ENCODE peak calls at places on chromosome 15, in eight cellular contexts. One of them, this sample, is unnamed.

GRCh38 chr15:37034835-37035234 is 65.5 kb downstream of the MEIS2 start:
- DNase-seq in NCI-H146: no peak
- DNase-seq in astrocyte: no peak
- DNase-seq in HEK293T: no peak
- DNase-seq in AG08396: no peak
- DNase-seq in stimulated activated naive B cell treated with anti-CD40 and anti-IgM and Interleukin-4, amounts not matched to agents 10 μg/mL and 1 μg/mL and 100 μg/mL, for 72 hours: no peak
- DNase-seq in stimulated activated CD8-positive, alpha-beta memory T cell treated with anti-CD3 and anti-CD28 coated beads, Interleukin-7, amount 100 ng/mL, for 1 hour: no peak
- DNase-seq in kidney glomerular epithelial cell: no peak
- DNase-seq in this sample: no peak

GRCh38 chr15:72155021-72155621 is 36.9 kb downstream of the SENP8 start:
- DNase-seq in NCI-H146: peak; percentile 30
- DNase-seq in astrocyte: peak; percentile 13
- DNase-seq in HEK293T: no peak
- DNase-seq in AG08396: no peak
- DNase-seq in stimulated activated naive B cell treated with anti-CD40 and anti-IgM and Interleukin-4, amounts not matched to agents 10 μg/mL and 1 μg/mL and 100 μg/mL, for 72 hours: no peak
- DNase-seq in stimulated activated CD8-positive, alpha-beta memory T cell treated with anti-CD3 and anti-CD28 coated beads, Interleukin-7, amount 100 ng/mL, for 1 hour: no peak
- DNase-seq in kidney glomerular epithelial cell: peak; percentile 88
- DNase-seq in this sample: peak; percentile 36

GRCh38 chr15:34335176-34335575 is 2.4 kb downstream of the SLC12A6 start:
- DNase-seq in NCI-H146: no peak
- DNase-seq in astrocyte: no peak
- DNase-seq in HEK293T: no peak
- DNase-seq in AG08396: no peak
- DNase-seq in stimulated activated naive B cell treated with anti-CD40 and anti-IgM and Interleukin-4, amounts not matched to agents 10 μg/mL and 1 μg/mL and 100 μg/mL, for 72 hours: no peak
- DNase-seq in stimulated activated CD8-positive, alpha-beta memory T cell treated with anti-CD3 and anti-CD28 coated beads, Interleukin-7, amount 100 ng/mL, for 1 hour: no peak
- DNase-seq in kidney glomerular epithelial cell: no peak
- DNase-seq in this sample: no peak

GRCh38 chr15:99727733-99728132 is 5.5 kb downstream of the LYSMD4 start:
- DNase-seq in NCI-H146: no peak
- DNase-seq in astrocyte: no peak
- DNase-seq in HEK293T: no peak
- DNase-seq in AG08396: no peak
- DNase-seq in stimulated activated naive B cell treated with anti-CD40 and anti-IgM and Interleukin-4, amounts not matched to agents 10 μg/mL and 1 μg/mL and 100 μg/mL, for 72 hours: no peak
- DNase-seq in stimulated activated CD8-positive, alpha-beta memory T cell treated with anti-CD3 and anti-CD28 coated beads, Interleukin-7, amount 100 ng/mL, for 1 hour: no peak
- DNase-seq in kidney glomerular epithelial cell: no peak
- DNase-seq in this sample: no peak

GRCh38 chr15:40062816-40063562 is 24.0 kb upstream of the SRP14 start:
- DNase-seq in NCI-H146: no peak
- DNase-seq in astrocyte: no peak
- DNase-seq in HEK293T: no peak
- DNase-seq in AG08396: no peak
- DNase-seq in stimulated activated naive B cell treated with anti-CD40 and anti-IgM and Interleukin-4, amounts not matched to agents 10 μg/mL and 1 μg/mL and 100 μg/mL, for 72 hours: no peak
- DNase-seq in stimulated activated CD8-positive, alpha-beta memory T cell treated with anti-CD3 and anti-CD28 coated beads, Interleukin-7, amount 100 ng/mL, for 1 hour: no peak
- DNase-seq in kidney glomerular epithelial cell: no peak
- DNase-seq in this sample: no peak

GRCh38 chr15:79128556-79128955 is 38.0 kb upstream of the RASGRF1 start:
- DNase-seq in NCI-H146: no peak
- DNase-seq in astrocyte: no peak
- DNase-seq in HEK293T: no peak
- DNase-seq in AG08396: no peak
- DNase-seq in stimulated activated naive B cell treated with anti-CD40 and anti-IgM and Interleukin-4, amounts not matched to agents 10 μg/mL and 1 μg/mL and 100 μg/mL, for 72 hours: no peak
- DNase-seq in stimulated activated CD8-positive, alpha-beta memory T cell treated with anti-CD3 and anti-CD28 coated beads, Interleukin-7, amount 100 ng/mL, for 1 hour: no peak
- DNase-seq in kidney glomerular epithelial cell: no peak
- DNase-seq in this sample: no peak

GRCh38 chr15:89401636-89402252 is 67.1 kb upstream of the POLG start:
- DNase-seq in NCI-H146: no peak
- DNase-seq in astrocyte: peak; percentile 41
- DNase-seq in HEK293T: no peak
- DNase-seq in AG08396: peak; percentile 83
- DNase-seq in stimulated activated naive B cell treated with anti-CD40 and anti-IgM and Interleukin-4, amounts not matched to agents 10 μg/mL and 1 μg/mL and 100 μg/mL, for 72 hours: no peak
- DNase-seq in stimulated activated CD8-positive, alpha-beta memory T cell treated with anti-CD3 and anti-CD28 coated beads, Interleukin-7, amount 100 ng/mL, for 1 hour: no peak
- DNase-seq in kidney glomerular epithelial cell: no peak
- DNase-seq in this sample: peak; percentile 45

GRCh38 chr15:91871138-91871537 is 17.6 kb downstream of the SLCO3A1 start:
- DNase-seq in NCI-H146: no peak
- DNase-seq in astrocyte: no peak
- DNase-seq in HEK293T: no peak
- DNase-seq in AG08396: no peak
- DNase-seq in stimulated activated naive B cell treated with anti-CD40 and anti-IgM and Interleukin-4, amounts not matched to agents 10 μg/mL and 1 μg/mL and 100 μg/mL, for 72 hours: no peak
- DNase-seq in stimulated activated CD8-positive, alpha-beta memory T cell treated with anti-CD3 and anti-CD28 coated beads, Interleukin-7, amount 100 ng/mL, for 1 hour: no peak
- DNase-seq in kidney glomerular epithelial cell: no peak
- DNase-seq in this sample: no peak

GRCh38 chr15:51697150-51697549 is 15.8 kb downstream of the SCG3 start:
- DNase-seq in NCI-H146: no peak
- DNase-seq in astrocyte: no peak
- DNase-seq in HEK293T: no peak
- DNase-seq in AG08396: no peak
- DNase-seq in stimulated activated naive B cell treated with anti-CD40 and anti-IgM and Interleukin-4, amounts not matched to agents 10 μg/mL and 1 μg/mL and 100 μg/mL, for 72 hours: no peak
- DNase-seq in stimulated activated CD8-positive, alpha-beta memory T cell treated with anti-CD3 and anti-CD28 coated beads, Interleukin-7, amount 100 ng/mL, for 1 hour: no peak
- DNase-seq in kidney glomerular epithelial cell: no peak
- DNase-seq in this sample: no peak

GRCh38 chr15:74218172-74218885 is 15.7 kb upstream of the STRA6 start:
- DNase-seq in NCI-H146: no peak
- DNase-seq in astrocyte: no peak
- DNase-seq in HEK293T: no peak
- DNase-seq in AG08396: no peak
- DNase-seq in stimulated activated naive B cell treated with anti-CD40 and anti-IgM and Interleukin-4, amounts not matched to agents 10 μg/mL and 1 μg/mL and 100 μg/mL, for 72 hours: no peak
- DNase-seq in stimulated activated CD8-positive, alpha-beta memory T cell treated with anti-CD3 and anti-CD28 coated beads, Interleukin-7, amount 100 ng/mL, for 1 hour: no peak
- DNase-seq in kidney glomerular epithelial cell: no peak
- DNase-seq in this sample: no peak